ENCODE peak calls at places on chromosomes 16 and 17, in seven cellular contexts. One of them, this sample, is unnamed.

GRCh38 chr17:81453712-81454111 is 58.5 kb downstream of the BAHCC1 start:
- DNase-seq in A673: no peak
- DNase-seq in heart right ventricle: no peak
- DNase-seq in effector CD4-positive, alpha-beta T cell: no peak
- DNase-seq in posterior vena cava: no peak
- DNase-seq in lung microvascular endothelial cell: no peak
- DNase-seq in AG08395: no peak
- DNase-seq in this sample: no peak

GRCh38 chr17:77442976-77443742 is 302.4 kb downstream of the SEC14L1 start:
- DNase-seq in lung microvascular endothelial cell: no peak
- DNase-seq in effector CD4-positive, alpha-beta T cell: no peak
- DNase-seq in AG08395: no peak
- DNase-seq in heart right ventricle: no peak
- DNase-seq in posterior vena cava: no peak
- DNase-seq in A673: no peak
- DNase-seq in this sample: no peak

GRCh38 chr16:73054732-73055481 is 7.0 kb upstream of the ZFHX3 start:
- DNase-seq in AG08395: peak; percentile 42
- DNase-seq in heart right ventricle: no peak
- DNase-seq in lung microvascular endothelial cell: no peak
- DNase-seq in A673: peak; percentile 34
- DNase-seq in posterior vena cava: no peak
- DNase-seq in effector CD4-positive, alpha-beta T cell: no peak
- DNase-seq in this sample: no peak

GRCh38 chr16:30351586-30352419 is 3.3 kb downstream of the CD2BP2 start:
- DNase-seq in effector CD4-positive, alpha-beta T cell: no peak
- DNase-seq in posterior vena cava: peak; percentile 94
- DNase-seq in A673: no peak
- DNase-seq in AG08395: peak; percentile 93
- DNase-seq in heart right ventricle: peak; percentile 80
- DNase-seq in lung microvascular endothelial cell: peak; percentile 95
- DNase-seq in this sample: peak; percentile 85

GRCh38 chr16:19008770-19009169 is 25.0 kb downstream of the TMC7 start:
- DNase-seq in effector CD4-positive, alpha-beta T cell: no peak
- DNase-seq in AG08395: peak; percentile 52
- DNase-seq in heart right ventricle: no peak
- DNase-seq in A673: no peak
- DNase-seq in posterior vena cava: no peak
- DNase-seq in lung microvascular endothelial cell: no peak
- DNase-seq in this sample: no peak

GRCh38 chr17:42405963-42406495 is 17.0 kb downstream of the CAVIN1 start:
- DNase-seq in posterior vena cava: peak; percentile 96
- DNase-seq in effector CD4-positive, alpha-beta T cell: peak; percentile 72
- DNase-seq in lung microvascular endothelial cell: peak; percentile 79
- DNase-seq in heart right ventricle: peak; percentile 90
- DNase-seq in AG08395: peak; percentile 68
- DNase-seq in A673: peak; percentile 67
- DNase-seq in this sample: peak; percentile 82

GRCh38 chr17:46154151-46154816 is 38.9 kb downstream of the KANSL1 start:
- DNase-seq in effector CD4-positive, alpha-beta T cell: no peak
- DNase-seq in lung microvascular endothelial cell: peak; percentile 70
- DNase-seq in A673: peak; percentile 54
- DNase-seq in posterior vena cava: peak; percentile 74
- DNase-seq in heart right ventricle: no peak
- DNase-seq in AG08395: peak; percentile 48
- DNase-seq in this sample: no peak

GRCh38 chr17:79362086-79362995 is 248.5 kb downstream of the RBFOX3 start:
- DNase-seq in A673: no peak
- DNase-seq in AG08395: no peak
- DNase-seq in heart right ventricle: no peak
- DNase-seq in effector CD4-positive, alpha-beta T cell: no peak
- DNase-seq in lung microvascular endothelial cell: no peak
- DNase-seq in posterior vena cava: no peak
- DNase-seq in this sample: no peak

GRCh38 chr17:850828-851759 is 68.9 kb downstream of the MRM3 start:
- DNase-seq in heart right ventricle: no peak
- DNase-seq in effector CD4-positive, alpha-beta T cell: no peak
- DNase-seq in AG08395: peak; percentile 71
- DNase-seq in A673: no peak
- DNase-seq in posterior vena cava: no peak
- DNase-seq in lung microvascular endothelial cell: no peak
- DNase-seq in this sample: no peak